ENCODE peak calls at places on chromosomes 16 and 17, in five cellular contexts. One of them, this sample, is unnamed.

GRCh38 chr16:89037261-89038152 is 56.1 kb upstream of the ACSF3 start:
- DNase-seq in ovary: no peak
- DNase-seq in body of pancreas: peak
- DNase-seq in uterus: no peak
- DNase-seq in A549: peak
- DNase-seq in this sample: no peak

GRCh38 chr17:34246436-34246835 is 8.6 kb upstream of the CCL2 start:
- DNase-seq in ovary: no peak
- DNase-seq in body of pancreas: no peak
- DNase-seq in uterus: no peak
- DNase-seq in A549: no peak
- DNase-seq in this sample: no peak

GRCh38 chr17:40510328-40510648 is 8.9 kb upstream of the TNS4 start:
- DNase-seq in ovary: no peak
- DNase-seq in body of pancreas: no peak
- DNase-seq in uterus: peak
- DNase-seq in A549: peak
- DNase-seq in this sample: no peak

GRCh38 chr16:4826980-4827379 is 20.1 kb downstream of the GLYR1 start:
- DNase-seq in ovary: no peak
- DNase-seq in body of pancreas: no peak
- DNase-seq in uterus: no peak
- DNase-seq in A549: no peak
- DNase-seq in this sample: no peak

GRCh38 chr16:83989300-83989699 is 21.3 kb downstream of the NECAB2 start:
- DNase-seq in ovary: no peak
- DNase-seq in body of pancreas: peak
- DNase-seq in uterus: no peak
- DNase-seq in A549: no peak
- DNase-seq in this sample: no peak

GRCh38 chr16:5056347-5056746 is 9.4 kb downstream of the C16orf89 start:
- DNase-seq in ovary: no peak
- DNase-seq in body of pancreas: no peak
- DNase-seq in uterus: no peak
- DNase-seq in A549: peak
- DNase-seq in this sample: no peak

GRCh38 chr16:23917621-23918020 is 81.8 kb downstream of the PRKCB start:
- DNase-seq in ovary: no peak
- DNase-seq in body of pancreas: no peak
- DNase-seq in uterus: no peak
- DNase-seq in A549: no peak
- DNase-seq in this sample: no peak

GRCh38 chr17:19341641-19342610 is 20.6 kb downstream of the B9D1 start:
- DNase-seq in ovary: no peak
- DNase-seq in body of pancreas: no peak
- DNase-seq in uterus: peak
- DNase-seq in A549: no peak
- DNase-seq in this sample: no peak

GRCh38 chr17:76697702-76698465 is 12.9 kb downstream of the MXRA7 start:
- DNase-seq in ovary: no peak
- DNase-seq in body of pancreas: no peak
- DNase-seq in uterus: peak
- DNase-seq in A549: no peak
- DNase-seq in this sample: no peak

DNA sequence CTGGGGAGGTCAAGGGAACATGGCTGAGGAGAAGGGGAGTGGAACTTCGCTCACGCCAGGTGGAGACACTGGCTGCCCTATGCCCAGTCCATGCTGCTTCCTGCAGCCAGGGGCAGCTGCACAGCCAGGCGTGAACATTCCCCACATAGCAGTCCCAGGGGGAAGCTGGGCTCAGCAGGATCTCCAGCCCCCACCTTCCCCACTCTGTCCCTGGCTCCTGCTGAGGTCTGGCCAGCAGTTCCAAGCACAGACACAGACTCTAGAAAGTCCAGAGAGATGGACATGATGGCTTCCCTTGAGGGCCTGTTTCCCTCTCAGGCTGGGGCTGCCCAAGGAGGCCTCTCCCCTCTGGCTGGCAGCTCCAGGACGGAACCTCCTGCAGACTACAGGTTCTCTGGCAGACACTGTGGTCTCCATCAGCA is 9.3 kb downstream of the JUP start:
- DNase-seq in ovary: peak
- DNase-seq in body of pancreas: peak
- DNase-seq in uterus: peak
- DNase-seq in A549: peak
- DNase-seq in this sample: no peak
- TF ChIP-seq CTCF in ovary: peak
- TF ChIP-seq CTCF in body of pancreas: no peak
- TF ChIP-seq CTCF in uterus: no peak
- TF ChIP-seq CTCF in A549: peak
- TF ChIP-seq CTCF in this sample: no peak

GRCh38 chr16:1536601-1537000 is 3.1 kb downstream of the TMEM204 start:
- DNase-seq in ovary: peak
- DNase-seq in body of pancreas: no peak
- DNase-seq in uterus: no peak
- DNase-seq in A549: no peak
- DNase-seq in this sample: no peak
- H3K4me3 ChIP-seq in ovary: no peak
- H3K4me3 ChIP-seq in body of pancreas: no peak
- H3K4me3 ChIP-seq in uterus: no peak
- H3K4me3 ChIP-seq in A549: no peak
- H3K4me3 ChIP-seq in this sample: no peak

GRCh38 chr17:81345211-81346089 is 49.8 kb upstream of the BAHCC1 start:
- DNase-seq in ovary: peak
- DNase-seq in body of pancreas: peak
- DNase-seq in uterus: peak
- DNase-seq in A549: peak
- DNase-seq in this sample: peak
- TF ChIP-seq POLR2A in ovary: peak
- TF ChIP-seq POLR2A in body of pancreas: peak
- TF ChIP-seq POLR2A in uterus: peak
- TF ChIP-seq POLR2A in A549: peak
- TF ChIP-seq POLR2A in this sample: peak

GRCh38 chr16:68310441-68311315 is at the start of the genes PRMT7 and SLC7A6OS:
- DNase-seq in ovary: peak
- DNase-seq in body of pancreas: peak
- DNase-seq in uterus: peak
- DNase-seq in A549: peak
- DNase-seq in this sample: peak
- TF ChIP-seq CTCF in ovary: no peak
- TF ChIP-seq CTCF in body of pancreas: no peak
- TF ChIP-seq CTCF in uterus: peak
- TF ChIP-seq CTCF in A549: no peak
- TF ChIP-seq CTCF in this sample: no peak

GRCh38 chr17:1290676-1291075 is 11.2 kb downstream of the TRARG1 start:
- DNase-seq in ovary: no peak
- DNase-seq in body of pancreas: no peak
- DNase-seq in uterus: no peak
- DNase-seq in A549: no peak
- DNase-seq in this sample: no peak
- H3K4me3 ChIP-seq in ovary: no peak
- H3K4me3 ChIP-seq in body of pancreas: no peak
- H3K4me3 ChIP-seq in uterus: no peak
- H3K4me3 ChIP-seq in A549: no peak
- H3K4me3 ChIP-seq in this sample: no peak

GRCh38 chr17:29401237-29401636 is 11.1 kb downstream of the TAOK1 start:
- DNase-seq in ovary: no peak
- DNase-seq in body of pancreas: no peak
- DNase-seq in uterus: no peak
- DNase-seq in A549: no peak
- DNase-seq in this sample: no peak
- TF ChIP-seq POLR2A in ovary: no peak
- TF ChIP-seq POLR2A in body of pancreas: no peak
- TF ChIP-seq POLR2A in uterus: no peak
- TF ChIP-seq POLR2A in A549: no peak
- TF ChIP-seq POLR2A in this sample: no peak

DNA sequence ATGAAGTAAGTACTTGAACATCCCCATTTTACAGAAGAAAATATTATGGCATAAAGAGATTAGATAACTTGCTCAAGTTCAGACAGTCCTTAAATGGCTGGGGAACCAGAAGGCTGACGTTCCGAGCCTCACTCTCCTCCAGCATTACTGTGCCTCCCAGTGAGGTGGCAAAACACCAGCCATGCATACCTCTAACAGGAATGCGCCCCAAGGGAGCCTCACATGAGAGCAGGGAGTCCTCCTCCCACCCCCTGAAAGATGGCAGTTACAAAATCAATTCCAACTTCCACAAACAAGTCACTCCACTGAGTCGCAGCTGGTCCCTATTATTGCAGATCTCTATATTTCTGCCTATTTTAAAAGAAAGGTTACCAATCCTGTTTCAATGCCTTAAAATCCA is 55.6 kb downstream of the ANKFY1 start:
- DNase-seq in ovary: no peak
- DNase-seq in body of pancreas: no peak
- DNase-seq in uterus: no peak
- DNase-seq in A549: no peak
- DNase-seq in this sample: peak
- TF ChIP-seq CTCF in ovary: no peak
- TF ChIP-seq CTCF in body of pancreas: no peak
- TF ChIP-seq CTCF in uterus: no peak
- TF ChIP-seq CTCF in A549: no peak
- TF ChIP-seq CTCF in this sample: no peak

This sample was measured in lower leg skin.